ENCODE peak calls at places on chromosome 9, in five cellular contexts. Z is body of pancreas; X is astrocyte of the cerebellum; I is H7; Y is CD4-positive, CD25-positive, alpha-beta regulatory T cell. F is an unnamed sample.
A peak's percentile ranks its signal among the peaks of the same experiment; 100 is the strongest.

GRCh38 chr9:98944130-98945074 is 695 bp downstream of the COL15A1 start:
- DNase-seq in Z (peak; percentile 25), I (peak; percentile 74), Y (no peak), X (no peak), F (peak; percentile 53)

GRCh38 chr9:89999534-90000370 is 394.9 kb downstream of the GADD45G start:
- DNase-seq in Z (peak; percentile 94), I (no peak), X (peak; percentile 23), Y (no peak), F (no peak)

GRCh38 chr9:134384811-134385479 is 58.7 kb downstream of the RXRA start:
- DNase-seq in X (no peak), Z (no peak), Y (no peak), I (peak; percentile 69), F (no peak)

GRCh38 chr9:16031486-16031885 is 478.6 kb downstream of the CCDC171 start:
- DNase-seq in Y (no peak), X (no peak), I (no peak), Z (no peak), F (no peak)

GRCh38 chr9:134136117-134136996 is 475 bp downstream of the WDR5 start:
- DNase-seq in Z (peak; percentile 32), I (peak; percentile 91), Y (no peak), X (no peak), F (peak; percentile 44)

GRCh38 chr9:83154087-83154736 is 91.3 kb upstream of the RASEF start:
- DNase-seq in Y (no peak), Z (peak; percentile 90), X (peak; percentile 24), I (no peak), F (no peak)

GRCh38 chr9:112601646-112602045 is 115.0 kb downstream of the KIAA1958 start:
- DNase-seq in Z (no peak), Y (no peak), I (no peak), X (no peak), F (no peak)

GRCh38 chr9:131744715-131745201 is 4.9 kb upstream of the RAPGEF1 start:
- DNase-seq in I (no peak), X (no peak), Y (no peak), Z (no peak), F (no peak)

GRCh38 chr9:4296217-4296616 is 3.7 kb downstream of the GLIS3 start:
- DNase-seq in Z (no peak), I (no peak), X (no peak), Y (no peak), F (no peak)

GRCh38 chr9:121350993-121351561 is 19.0 kb downstream of the STOM start:
- DNase-seq in I (no peak), Y (no peak), Z (peak; percentile 80), X (peak; percentile 93), F (no peak)

GRCh38 chr9:124735121-124735520 is 36.0 kb downstream of the NR6A1 start:
- DNase-seq in Z (no peak), Y (no peak), I (no peak), X (peak; percentile 57), F (no peak)

GRCh38 chr9:78038620-78039300 is 7.1 kb upstream of the GNAQ start:
- DNase-seq in X (no peak), Z (no peak), Y (no peak), I (no peak), F (no peak)

GRCh38 chr9:131837316-131837715 is 97.4 kb upstream of the RAPGEF1 start:
- DNase-seq in Y (no peak), I (peak; percentile 90), X (no peak), Z (peak; percentile 30), F (peak; percentile 46)

GRCh38 chr9:95793924-95794828 is 81.3 kb upstream of the ERCC6L2 start:
- DNase-seq in Y (no peak), Z (no peak), X (peak; percentile 96), I (no peak), F (no peak)

GRCh38 chr9:126055386-126055785 is 271.2 kb upstream of the MVB12B start:
- DNase-seq in Y (no peak), Z (no peak), I (no peak), X (peak; percentile 68), F (no peak)

GRCh38 chr9:92275541-92275940 is 18.0 kb downstream of the IARS1 start:
- DNase-seq in Y (no peak), X (no peak), Z (no peak), I (no peak), F (no peak)

GRCh38 chr9:129894106-129894823 is 59.0 kb downstream of the USP20 start:
- DNase-seq in I (no peak), X (no peak), Z (no peak), Y (peak; percentile 40), F (no peak)

GRCh38 chr9:129317179-129318011 is 139.3 kb upstream of the IER5L start:
- DNase-seq in Z (peak; percentile 38), I (peak; percentile 73), X (no peak), Y (no peak), F (peak; percentile 45)

GRCh38 chr9:110767559-110768063 is 99.0 kb downstream of the MUSK start:
- DNase-seq in Z (no peak), I (no peak), X (peak; percentile 83), Y (no peak), F (no peak)

GRCh38 chr9:36029765-36030528 is 6.8 kb upstream of the RECK start:
- DNase-seq in Z (no peak), X (peak; percentile 87), Y (no peak), I (no peak), F (no peak)

GRCh38 chr9:130288926-130289705 is 23.6 kb downstream of the HMCN2 start:
- DNase-seq in Z (no peak), X (no peak), Y (no peak), I (peak; percentile 84), F (no peak)

GRCh38 chr9:115524467-115525059 is 406.6 kb upstream of the TNC start:
- DNase-seq in I (peak; percentile 7), X (peak; percentile 80), Z (no peak), Y (no peak), F (no peak)

GRCh38 chr9:123406691-123407536 is 50.9 kb downstream of the CRB2 start:
- DNase-seq in Y (no peak), Z (no peak), I (no peak), X (no peak), F (no peak)

GRCh38 chr9:130570200-130570599 is 9.2 kb upstream of the FUBP3 start:
- DNase-seq in Z (no peak), I (no peak), X (no peak), Y (no peak), F (no peak)

GRCh38 chr9:18580146-18580545 is 106.2 kb downstream of the ADAMTSL1 start:
- DNase-seq in Y (no peak), Z (no peak), X (no peak), I (no peak), F (no peak)

GRCh38 chr9:91623004-91623403 is 199.4 kb upstream of the NFIL3 start:
- DNase-seq in I (no peak), X (no peak), Z (no peak), Y (no peak), F (no peak)

GRCh38 chr9:133889498-133890301 is 102.4 kb downstream of the VAV2 start:
- DNase-seq in Y (no peak), X (no peak), Z (no peak), I (peak; percentile 71), F (no peak)

GRCh38 chr9:91896513-91897121 is 53.4 kb downstream of the ROR2 start:
- DNase-seq in Z (peak; percentile 70), Y (no peak), X (peak; percentile 67), I (no peak), F (no peak)

GRCh38 chr9:121107881-121108280 is 33.1 kb downstream of the CNTRL start:
- DNase-seq in Z (no peak), I (no peak), X (no peak), Y (no peak), F (no peak)

GRCh38 chr9:137310190-137311052 is 8.3 kb upstream of the NRARP start:
- DNase-seq in Y (no peak), Z (peak; percentile 86), X (no peak), I (peak; percentile 82), F (no peak)

GRCh38 chr9:127318651-127319167 is 54.1 kb downstream of the GARNL3 start:
- DNase-seq in I (no peak), Z (no peak), X (no peak), Y (no peak), F (no peak)

GRCh38 chr9:72315089-72315509 is 49.9 kb downstream of the ZFAND5 start:
- DNase-seq in Z (peak; percentile 62), X (peak; percentile 91), I (no peak), Y (no peak), F (no peak)

GRCh38 chr9:16626577-16627130 is 243.8 kb downstream of the BNC2 start:
- DNase-seq in Z (no peak), X (peak; percentile 43), Y (no peak), I (peak; percentile 7), F (no peak)

GRCh38 chr9:92406506-92406905 is 2.1 kb upstream of the OGN start:
- DNase-seq in Y (peak; percentile 3), X (no peak), I (no peak), Z (no peak), F (no peak)